ENCODE peak calls at places on chromosomes 2 and 18, in ten cellular contexts. J is right atrium auricular region; O is CD4-positive, alpha-beta T cell; B is Right ventricle myocardium superior; G is ELF-1; R is activated gamma-delta T cell treated with anti-CD3 and anti-CD28 coated beads, Interleukin-2, amount 50 U/mL, for 16 hours; K is stimulated activated CD4-positive, alpha-beta T cell treated with anti-CD3 and anti-CD28 coated beads, Interleukin-15, amount 100 ng/mL, for 24 hours; M is epithelial cell of esophagus; E is GM04504; D is NCI-H2029 treated with DMSO at 0.1 percent for 48 hours. N is an unnamed sample.

GRCh38 chr18:37564796-37565137 is 831 bp downstream of the CELF4 start:
- DNase-seq in R (no peak), K (no peak), O (no peak), E (no peak), G (peak; percentile 83), D (no peak), B (peak; percentile 67), M (peak; percentile 40), J (no peak), N (no peak)

GRCh38 chr2:174878537-174879147 is 114.4 kb upstream of the CHRNA1 start:
- DNase-seq in G (no peak), M (peak; percentile 37), D (peak; percentile 62), K (no peak), R (no peak), J (no peak), O (no peak), B (no peak), E (no peak), N (peak; percentile 12)

GRCh38 chr2:205754924-205755321 is 72.6 kb downstream of the NRP2 start:
- DNase-seq in O (no peak), E (no peak), M (no peak), J (no peak), D (no peak), B (no peak), G (peak; percentile 39), R (no peak), K (no peak), N (peak; percentile 85)

GRCh38 chr2:85804583-85804982 is 50.8 kb downstream of the ATOH8 start:
- DNase-seq in J (no peak), K (peak; percentile 47), M (peak; percentile 18), B (no peak), O (no peak), D (no peak), G (no peak), E (no peak), R (no peak), N (peak; percentile 11)

GRCh38 chr2:11738589-11739436 is 7.6 kb upstream of the LPIN1 start:
- DNase-seq in O (no peak), B (peak; percentile 84), G (peak; percentile 74), J (peak; percentile 90), E (peak; percentile 86), R (no peak), D (no peak), M (peak; percentile 34), K (peak; percentile 21), N (no peak)

GRCh38 chr2:75729861-75730260 is 19.1 kb upstream of the GCFC2 start:
- DNase-seq in D (no peak), R (no peak), K (no peak), M (peak; percentile 26), J (no peak), B (no peak), O (no peak), E (no peak), G (no peak), N (no peak)

GRCh38 chr2:227414846-227415245 is 27.1 kb upstream of the SCYGR1 start:
- DNase-seq in B (no peak), K (no peak), M (peak; percentile 95), D (no peak), R (no peak), O (no peak), E (peak; percentile 15), J (peak; percentile 57), G (no peak), N (no peak)

GRCh38 chr18:50083708-50084107 is 111.2 kb downstream of the MYO5B start:
- DNase-seq in O (no peak), M (no peak), R (no peak), G (no peak), B (no peak), D (no peak), K (no peak), J (no peak), E (no peak), N (no peak)

GRCh38 chr2:167293172-167293781 is 405.0 kb downstream of the XIRP2 start:
- DNase-seq in B (peak; percentile 54), D (no peak), R (no peak), J (no peak), M (peak; percentile 15), E (no peak), O (no peak), G (peak; percentile 44), K (peak; percentile 23), N (no peak)

GRCh38 chr2:144505245-144505801 is 14.6 kb downstream of the ZEB2 start:
- DNase-seq in M (no peak), O (no peak), B (no peak), R (no peak), D (no peak), G (peak; percentile 65), E (no peak), K (no peak), J (no peak), N (no peak)

GRCh38 chr18:47791461-47791860 is 139.0 kb downstream of the SMAD2 start:
- DNase-seq in B (no peak), O (no peak), K (no peak), M (no peak), R (no peak), G (no peak), E (no peak), D (no peak), J (no peak), N (no peak)

GRCh38 chr2:172021955-172022354 is 22.2 kb downstream of the METAP1D start:
- DNase-seq in O (no peak), R (no peak), D (no peak), G (peak; percentile 31), M (no peak), J (no peak), E (peak; percentile 40), B (no peak), K (no peak), N (no peak)

GRCh38 chr2:146666336-146666735 is 1178.5 kb upstream of the ACVR2A start:
- DNase-seq in K (no peak), R (no peak), B (no peak), E (no peak), O (no peak), M (peak; percentile 82), J (no peak), G (no peak), D (no peak), N (no peak)

GRCh38 chr18:64253900-64254299 is 105.0 kb upstream of the LINC00305 start:
- DNase-seq in K (no peak), M (no peak), O (no peak), G (no peak), B (no peak), E (no peak), R (no peak), D (no peak), J (no peak), N (no peak)

GRCh38 chr2:159613515-159614336 is 2.6 kb downstream of the BAZ2B start:
- DNase-seq in G (no peak), D (peak; percentile 32), J (no peak), E (no peak), R (no peak), B (no peak), O (no peak), K (no peak), M (peak; percentile 35), N (no peak)

GRCh38 chr2:189379731-189380261 is 61.5 kb upstream of the WDR75 start:
- DNase-seq in E (no peak), D (no peak), O (no peak), R (no peak), J (no peak), K (no peak), M (no peak), B (no peak), G (no peak), N (no peak)

GRCh38 chr2:12251121-12251520 is 465.6 kb upstream of the TRIB2 start:
- DNase-seq in B (no peak), D (no peak), O (no peak), M (no peak), R (no peak), G (no peak), K (no peak), J (no peak), E (no peak), N (no peak)

GRCh38 chr18:8288447-8289213 is 320.6 kb upstream of the RAB12 start:
- DNase-seq in D (no peak), O (no peak), R (no peak), M (no peak), K (no peak), J (no peak), B (peak; percentile 47), G (no peak), E (no peak), N (no peak)

GRCh38 chr18:66013976-66014375 is 263.2 kb downstream of the CDH7 start:
- DNase-seq in M (peak; percentile 65), K (no peak), B (no peak), O (no peak), D (no peak), J (no peak), R (no peak), G (no peak), E (no peak), N (no peak)

GRCh38 chr2:100394111-100394641 is 23.3 kb downstream of the CHST10 start:
- DNase-seq in B (no peak), G (no peak), R (no peak), K (no peak), O (no peak), E (no peak), M (no peak), J (peak; percentile 54), D (no peak), N (no peak)

GRCh38 chr2:45769786-45770576 is 118.5 kb downstream of the PRKCE start:
- DNase-seq in K (no peak), E (no peak), M (no peak), G (no peak), D (no peak), B (no peak), J (no peak), R (no peak), O (no peak), N (no peak)

GRCh38 chr2:175600024-175600831 is 401.8 kb downstream of the LNPK start:
- DNase-seq in K (no peak), M (peak; percentile 71), E (peak; percentile 77), G (peak; percentile 57), R (no peak), J (no peak), B (peak; percentile 41), D (no peak), O (no peak), N (peak; percentile 19)

GRCh38 chr2:42192642-42193566 is 23.8 kb downstream of the EML4 start:
- DNase-seq in K (no peak), G (no peak), O (no peak), E (no peak), B (no peak), J (no peak), M (no peak), R (no peak), D (no peak), N (no peak)

GRCh38 chr2:35946431-35946991 is 409.1 kb upstream of the CRIM1 start:
- DNase-seq in J (no peak), O (no peak), E (no peak), D (no peak), B (no peak), M (no peak), K (no peak), R (no peak), G (no peak), N (no peak)

GRCh38 chr2:157662401-157662800 is 33.7 kb upstream of the ACVR1C start:
- DNase-seq in B (no peak), R (no peak), G (no peak), J (no peak), E (no peak), D (no peak), O (no peak), K (no peak), M (peak; percentile 42), N (no peak)

GRCh38 chr18:48022531-48023330 is 92.3 kb upstream of the SMAD2 start:
- DNase-seq in B (no peak), D (peak; percentile 56), O (no peak), J (no peak), R (no peak), K (no peak), M (peak; percentile 80), E (peak; percentile 25), G (peak; percentile 82), N (peak; percentile 61)

GRCh38 chr2:98508690-98509054 is 64.0 kb downstream of the INPP4A start:
- DNase-seq in J (peak; percentile 94), O (peak; percentile 20), M (peak; percentile 73), K (peak; percentile 77), R (peak; percentile 12), E (no peak), D (no peak), B (peak; percentile 71), G (no peak), N (no peak)

GRCh38 chr2:232385660-232386489 is 7.3 kb downstream of the ALPP start:
- DNase-seq in M (no peak), D (no peak), O (no peak), E (peak; percentile 84), G (peak; percentile 83), K (no peak), B (no peak), J (no peak), R (no peak), N (peak; percentile 92)